ENCODE peak calls at places on chromosomes 1 and 21, in five cellular contexts. One of them, this sample, is unnamed. For H3K4me1, the result is how much of the 10 kb centered on the place peaks cover.

GRCh38 chr21:28833181-28833580 is 159.5 kb downstream of the LTN1 start:
- DNase-seq in GM12878: no peak
- DNase-seq in iPS DF 6.9: no peak
- DNase-seq in osteoblast: no peak
- DNase-seq in SK-N-SH: no peak
- DNase-seq in this sample: no peak

GRCh38 chr1:39955547-39956539 is 898 bp downstream of the MFSD2A start:
- DNase-seq in SK-N-SH: peak
- DNase-seq in osteoblast: peak
- DNase-seq in iPS DF 6.9: no peak
- DNase-seq in GM12878: peak
- DNase-seq in this sample: peak

GRCh38 chr1:18628511-18628910 is 2.1 kb upstream of the PAX7 start:
- DNase-seq in SK-N-SH: no peak
- DNase-seq in GM12878: no peak
- DNase-seq in iPS DF 6.9: no peak
- DNase-seq in osteoblast: no peak
- DNase-seq in this sample: no peak

GRCh38 chr21:25708467-25709065 is 26.1 kb downstream of the ATP5PF start:
- DNase-seq in SK-N-SH: peak
- DNase-seq in iPS DF 6.9: no peak
- DNase-seq in osteoblast: peak
- DNase-seq in GM12878: no peak
- DNase-seq in this sample: no peak

GRCh38 chr1:227780101-227781044 is 35.1 kb upstream of the PRSS38 start:
- DNase-seq in osteoblast: no peak
- DNase-seq in SK-N-SH: no peak
- DNase-seq in GM12878: no peak
- DNase-seq in iPS DF 6.9: no peak
- DNase-seq in this sample: no peak

GRCh38 chr1:202848191-202848542 is 37.4 kb downstream of the PCAT6 start:
- DNase-seq in osteoblast: no peak
- DNase-seq in SK-N-SH: no peak
- DNase-seq in iPS DF 6.9: no peak
- DNase-seq in GM12878: peak
- DNase-seq in this sample: no peak

GRCh38 chr1:224707849-224708725 is 92.0 kb downstream of the CNIH3 start:
- DNase-seq in SK-N-SH: no peak
- DNase-seq in osteoblast: peak
- DNase-seq in GM12878: no peak
- DNase-seq in iPS DF 6.9: no peak
- DNase-seq in this sample: no peak

GRCh38 chr21:41706678-41707077 is 60.2 kb downstream of the RIPK4 start:
- DNase-seq in SK-N-SH: no peak
- DNase-seq in GM12878: no peak
- DNase-seq in iPS DF 6.9: no peak
- DNase-seq in osteoblast: no peak
- DNase-seq in this sample: no peak

GRCh38 chr1:177440821-177441220 is 270.1 kb downstream of the BRINP2 start:
- DNase-seq in SK-N-SH: no peak
- DNase-seq in GM12878: no peak
- DNase-seq in osteoblast: no peak
- DNase-seq in iPS DF 6.9: no peak
- DNase-seq in this sample: no peak

GRCh38 chr1:54928327-54928726 is 41.3 kb upstream of the DHCR24 start:
- DNase-seq in iPS DF 6.9: no peak
- DNase-seq in GM12878: no peak
- DNase-seq in osteoblast: no peak
- DNase-seq in SK-N-SH: no peak
- DNase-seq in this sample: no peak

GRCh38 chr1:239951518-239952130 is 140.1 kb upstream of the FMN2 start:
- DNase-seq in GM12878: no peak
- DNase-seq in SK-N-SH: peak
- DNase-seq in iPS DF 6.9: peak
- DNase-seq in osteoblast: peak
- DNase-seq in this sample: no peak

GRCh38 chr1:230054092-230054749 is 12.8 kb upstream of the GALNT2 start:
- DNase-seq in SK-N-SH: no peak
- DNase-seq in GM12878: no peak
- DNase-seq in iPS DF 6.9: no peak
- DNase-seq in osteoblast: no peak
- DNase-seq in this sample: no peak

GRCh38 chr1:228399531-228400236 is 7.0 kb downstream of the TRIM11 start:
- DNase-seq in osteoblast: peak
- DNase-seq in SK-N-SH: no peak
- DNase-seq in GM12878: no peak
- DNase-seq in iPS DF 6.9: no peak
- DNase-seq in this sample: no peak

GRCh38 chr1:121516279-121516967 is 331.6 kb downstream of the SRGAP2C start:
- DNase-seq in osteoblast: no peak
- DNase-seq in SK-N-SH: no peak
- DNase-seq in iPS DF 6.9: no peak
- DNase-seq in GM12878: no peak
- DNase-seq in this sample: no peak

GRCh38 chr1:12204140-12204539 is 25.7 kb upstream of the VPS13D start:
- DNase-seq in iPS DF 6.9: no peak
- DNase-seq in GM12878: no peak
- DNase-seq in osteoblast: peak
- DNase-seq in SK-N-SH: no peak
- DNase-seq in this sample: no peak

GRCh38 chr1:149986486-149987296 is 23.8 kb downstream of the OTUD7B start:
- DNase-seq in iPS DF 6.9: no peak
- DNase-seq in osteoblast: peak
- DNase-seq in SK-N-SH: no peak
- DNase-seq in GM12878: no peak
- DNase-seq in this sample: no peak

GRCh38 chr1:21270086-21270689 is 20.1 kb downstream of the ECE1 start:
- DNase-seq in SK-N-SH: peak
- DNase-seq in osteoblast: peak
- DNase-seq in GM12878: peak
- DNase-seq in iPS DF 6.9: peak
- DNase-seq in this sample: peak

GRCh38 chr21:45383615-45384201 is 21.3 kb upstream of the COL18A1 start:
- DNase-seq in SK-N-SH: no peak
- DNase-seq in osteoblast: no peak
- DNase-seq in iPS DF 6.9: no peak
- DNase-seq in GM12878: no peak
- DNase-seq in this sample: no peak

GRCh38 chr1:37032660-37033354 is 1.5 kb downstream of the GRIK3 start:
- DNase-seq in iPS DF 6.9: no peak
- DNase-seq in osteoblast: peak
- DNase-seq in GM12878: no peak
- DNase-seq in SK-N-SH: peak
- DNase-seq in this sample: no peak

GRCh38 chr1:243596441-243597183 is 253.4 kb downstream of the AKT3 start:
- DNase-seq in osteoblast: no peak
- DNase-seq in GM12878: peak
- DNase-seq in iPS DF 6.9: no peak
- DNase-seq in SK-N-SH: no peak
- DNase-seq in this sample: no peak

GRCh38 chr1:47709302-47710074 is 271.6 kb downstream of the FOXD2 start:
- DNase-seq in osteoblast: peak
- DNase-seq in iPS DF 6.9: no peak
- DNase-seq in GM12878: no peak
- DNase-seq in SK-N-SH: peak
- DNase-seq in this sample: no peak

GRCh38 chr1:156655904-156656516 is 14.1 kb downstream of the BCAN start:
- DNase-seq in iPS DF 6.9: no peak
- DNase-seq in osteoblast: peak
- DNase-seq in GM12878: no peak
- DNase-seq in SK-N-SH: no peak
- DNase-seq in this sample: no peak

GRCh38 chr1:156655151-156655903 is 13.4 kb downstream of the BCAN start:
- DNase-seq in GM12878: no peak
- DNase-seq in iPS DF 6.9: no peak
- DNase-seq in osteoblast: peak
- DNase-seq in SK-N-SH: no peak
- DNase-seq in this sample: no peak

GRCh38 chr1:156657971-156658319 is 16.0 kb downstream of the BCAN start:
- DNase-seq in osteoblast: peak
- DNase-seq in GM12878: no peak
- DNase-seq in SK-N-SH: no peak
- DNase-seq in iPS DF 6.9: no peak
- DNase-seq in this sample: no peak

GRCh38 chr1:156657161-156657970 is 15.4 kb downstream of the BCAN start:
- DNase-seq in GM12878: no peak
- DNase-seq in iPS DF 6.9: no peak
- DNase-seq in osteoblast: peak
- DNase-seq in SK-N-SH: peak
- DNase-seq in this sample: peak

GRCh38 chr1:156656779-156657160 is 14.9 kb downstream of the BCAN start:
- DNase-seq in osteoblast: no peak
- DNase-seq in SK-N-SH: peak
- DNase-seq in iPS DF 6.9: no peak
- DNase-seq in GM12878: no peak
- DNase-seq in this sample: no peak
- H3K4me3 ChIP-seq in osteoblast: peak
- H3K4me3 ChIP-seq in SK-N-SH: peak
- H3K4me3 ChIP-seq in iPS DF 6.9: peak
- H3K4me3 ChIP-seq in GM12878: no peak
- H3K4me3 ChIP-seq in this sample: peak

GRCh38 chr1:154607748-154608521 is at the start of gene ADAR:
- DNase-seq in SK-N-SH: peak
- DNase-seq in iPS DF 6.9: no peak
- DNase-seq in GM12878: peak
- DNase-seq in osteoblast: peak
- DNase-seq in this sample: peak
- H3K4me1 ChIP-seq in SK-N-SH: under half
- H3K4me1 ChIP-seq in iPS DF 6.9: under half
- H3K4me1 ChIP-seq in GM12878: under half
- H3K4me1 ChIP-seq in osteoblast: under half
- H3K4me1 ChIP-seq in this sample: under half

DNA sequence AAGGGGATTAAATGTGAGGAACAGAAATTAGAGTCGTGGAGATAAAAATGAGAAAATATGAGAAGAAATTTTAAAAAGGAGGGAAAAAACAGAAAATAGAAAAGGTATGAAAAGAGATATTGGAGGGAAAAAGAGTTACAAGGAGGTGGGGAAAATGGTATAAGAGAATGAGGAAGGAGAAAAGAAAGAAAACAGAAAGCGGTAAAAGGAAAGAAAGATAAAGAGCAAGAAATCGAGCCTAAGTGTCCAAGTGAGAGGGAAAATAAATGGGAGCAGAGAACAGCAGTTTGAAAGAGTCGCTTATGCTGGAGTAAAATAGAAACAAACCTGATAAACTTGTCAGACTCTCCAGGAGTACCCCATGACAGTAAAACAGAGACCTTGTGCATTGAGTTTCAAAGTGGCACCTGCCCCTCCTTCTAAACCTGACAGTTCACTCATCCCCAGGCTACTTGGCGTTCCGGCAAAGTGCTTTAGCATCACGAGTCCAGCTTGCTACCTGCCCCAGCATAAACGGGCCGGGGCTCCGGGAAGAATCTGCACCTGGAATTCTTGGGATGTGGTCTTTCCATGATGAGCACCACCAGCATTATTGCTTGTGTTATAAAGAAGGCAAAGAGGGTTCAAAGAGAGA is 585 bp downstream of the NEGR1 start:
- DNase-seq in iPS DF 6.9: no peak
- DNase-seq in SK-N-SH: no peak
- DNase-seq in GM12878: no peak
- DNase-seq in osteoblast: peak
- DNase-seq in this sample: no peak
- H3K4me3 ChIP-seq in iPS DF 6.9: peak
- H3K4me3 ChIP-seq in SK-N-SH: peak
- H3K4me3 ChIP-seq in GM12878: no peak
- H3K4me3 ChIP-seq in osteoblast: peak
- H3K4me3 ChIP-seq in this sample: peak

GRCh38 chr1:198669023-198669698 is 30.3 kb downstream of the PTPRC start:
- DNase-seq in iPS DF 6.9: no peak
- DNase-seq in SK-N-SH: peak
- DNase-seq in osteoblast: peak
- DNase-seq in GM12878: peak
- DNase-seq in this sample: no peak

GRCh38 chr1:198671136-198671535 is 32.3 kb downstream of the PTPRC start:
- DNase-seq in iPS DF 6.9: no peak
- DNase-seq in SK-N-SH: no peak
- DNase-seq in osteoblast: peak
- DNase-seq in GM12878: no peak
- DNase-seq in this sample: no peak

GRCh38 chr1:198674009-198674408 is 35.2 kb downstream of the PTPRC start:
- DNase-seq in osteoblast: no peak
- DNase-seq in iPS DF 6.9: no peak
- DNase-seq in GM12878: no peak
- DNase-seq in SK-N-SH: no peak
- DNase-seq in this sample: no peak

GRCh38 chr1:198669771-198670170 is 30.9 kb downstream of the PTPRC start:
- DNase-seq in osteoblast: no peak
- DNase-seq in SK-N-SH: no peak
- DNase-seq in iPS DF 6.9: no peak
- DNase-seq in GM12878: no peak
- DNase-seq in this sample: no peak

GRCh38 chr1:198672124-198672523 is 33.3 kb downstream of the PTPRC start:
- DNase-seq in osteoblast: peak
- DNase-seq in iPS DF 6.9: no peak
- DNase-seq in SK-N-SH: no peak
- DNase-seq in GM12878: no peak
- DNase-seq in this sample: no peak
- H3K4me1 ChIP-seq in osteoblast: half or more
- H3K4me1 ChIP-seq in iPS DF 6.9: under half
- H3K4me1 ChIP-seq in SK-N-SH: under half
- H3K4me1 ChIP-seq in GM12878: under half
- H3K4me1 ChIP-seq in this sample: under half

GRCh38 chr1:61184714-61185106 is 102.3 kb downstream of the NFIA start:
- DNase-seq in SK-N-SH: no peak
- DNase-seq in osteoblast: no peak
- DNase-seq in iPS DF 6.9: no peak
- DNase-seq in GM12878: no peak
- DNase-seq in this sample: no peak
- H3K4me3 ChIP-seq in SK-N-SH: no peak
- H3K4me3 ChIP-seq in osteoblast: peak
- H3K4me3 ChIP-seq in iPS DF 6.9: no peak
- H3K4me3 ChIP-seq in GM12878: no peak
- H3K4me3 ChIP-seq in this sample: peak

DNA sequence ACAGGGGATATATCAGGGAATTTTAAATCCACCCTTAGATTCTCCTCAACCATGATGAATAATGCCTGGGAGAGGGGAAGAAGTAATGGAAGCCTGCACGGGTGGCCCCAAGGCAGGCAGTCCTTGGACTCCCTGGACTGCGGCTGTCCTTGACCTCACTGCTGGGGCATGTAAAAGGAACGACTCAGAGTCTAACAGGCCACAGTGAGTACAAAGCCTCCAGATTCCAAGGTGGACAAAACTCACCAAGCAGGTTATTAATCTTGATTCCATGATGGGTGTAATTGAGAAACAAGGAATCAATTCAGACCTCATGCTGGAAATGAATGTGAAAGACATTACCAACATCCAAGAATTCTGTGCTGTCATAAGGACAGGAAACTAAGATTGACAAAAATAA is 13.0 kb upstream of the ARHGAP29 start:
- DNase-seq in osteoblast: no peak
- DNase-seq in iPS DF 6.9: no peak
- DNase-seq in GM12878: no peak
- DNase-seq in SK-N-SH: no peak
- DNase-seq in this sample: no peak
- H3K4me1 ChIP-seq in osteoblast: under half
- H3K4me1 ChIP-seq in iPS DF 6.9: under half
- H3K4me1 ChIP-seq in GM12878: under half
- H3K4me1 ChIP-seq in SK-N-SH: under half
- H3K4me1 ChIP-seq in this sample: under half

This sample was measured in right atrium auricular region.